ENCODE peak calls at places on chromosomes 1 and 21, in four cellular contexts. U is CD8-positive, alpha-beta T cell; F is MM.1S; Y is foreskin keratinocyte. Q is an unnamed sample.

GRCh38 chr1:233357595-233358446 is 30.3 kb downstream of the MAP3K21 start:
- DNase-seq in U (no peak), F (peak; percentile 38), Y (no peak), Q (no peak)

GRCh38 chr1:157968951-157969350 is 24.5 kb upstream of the KIRREL1 start:
- DNase-seq in U (no peak), F (no peak), Y (peak; percentile 96), Q (peak; percentile 59)

GRCh38 chr1:97348599-97349265 is 572.1 kb downstream of the DPYD start:
- DNase-seq in U (no peak), F (no peak), Y (no peak), Q (no peak)

GRCh38 chr1:212070720-212071302 is 35.3 kb downstream of the DTL start:
- DNase-seq in U (no peak), F (peak; percentile 48), Y (peak; percentile 30), Q (no peak)

GRCh38 chr1:152884966-152885624 is 7.0 kb downstream of the SMCP start:
- DNase-seq in U (no peak), F (no peak), Y (peak; percentile 69), Q (peak; percentile 19)

GRCh38 chr1:5585256-5585655 is 407.0 kb downstream of the NPHP4 start:
- DNase-seq in U (no peak), F (no peak), Y (no peak), Q (no peak)

GRCh38 chr1:56133517-56134472 is 445.6 kb downstream of the PLPP3 start:
- DNase-seq in U (no peak), F (no peak), Y (no peak), Q (no peak)

GRCh38 chr1:181094813-181095212 is 6.3 kb downstream of the IER5 start:
- DNase-seq in U (no peak), F (no peak), Y (no peak), Q (peak; percentile 75)

GRCh38 chr1:2561898-2562895 is 6.0 kb downstream of the TNFRSF14 start:
- DNase-seq in U (peak; percentile 22), F (no peak), Y (no peak), Q (no peak)

GRCh38 chr1:19885821-19886220 is 3.6 kb downstream of the OTUD3 start:
- DNase-seq in U (no peak), F (no peak), Y (peak; percentile 24), Q (no peak)

GRCh38 chr1:194466706-194467105 is 1280.3 kb upstream of the B3GALT2 start:
- DNase-seq in U (no peak), F (no peak), Y (no peak), Q (no peak)

GRCh38 chr1:17010601-17011438 is 908 bp downstream of the ATP13A2 start:
- DNase-seq in U (no peak), F (no peak), Y (peak; percentile 16), Q (no peak)

GRCh38 chr21:14308234-14308633 is 74.7 kb downstream of the HSPA13 start:
- DNase-seq in U (no peak), F (no peak), Y (no peak), Q (no peak)

GRCh38 chr1:13661539-13661938 is 38.4 kb upstream of the PRDM2 start:
- DNase-seq in U (no peak), F (no peak), Y (peak; percentile 68), Q (peak; percentile 9)

GRCh38 chr1:76053021-76053420 is 21.5 kb upstream of the ST6GALNAC3 start:
- DNase-seq in U (no peak), F (no peak), Y (no peak), Q (no peak)

GRCh38 chr1:168613038-168613451 is 36.6 kb downstream of the XCL1 start:
- DNase-seq in U (no peak), F (no peak), Y (no peak), Q (no peak)

GRCh38 chr1:89610457-89610991 is 22.4 kb upstream of the LRRC8C start:
- DNase-seq in U (peak; percentile 73), F (no peak), Y (no peak), Q (no peak)

GRCh38 chr21:36792505-36792967 is 93.6 kb downstream of the SIM2 start:
- DNase-seq in U (no peak), F (no peak), Y (peak; percentile 92), Q (no peak)

GRCh38 chr1:224427346-224427745 is 7.3 kb downstream of the WDR26 start:
- DNase-seq in U (no peak), F (no peak), Y (peak; percentile 23), Q (peak; percentile 56)

GRCh38 chr1:51671527-51672325 is 54.8 kb downstream of the OSBPL9 start:
- DNase-seq in U (no peak), F (no peak), Y (no peak), Q (no peak)

GRCh38 chr1:25905680-25906643 is at the start of gene STMN1:
- DNase-seq in U (peak; percentile 88), F (peak; percentile 95), Y (peak; percentile 79), Q (no peak)

GRCh38 chr21:29943885-29944284 is 4.1 kb upstream of the GRIK1 start:
- DNase-seq in U (no peak), F (no peak), Y (peak; percentile 8), Q (no peak)

GRCh38 chr1:208714356-208714755 is 470.2 kb upstream of the PLXNA2 start:
- DNase-seq in U (no peak), F (no peak), Y (no peak), Q (no peak)

GRCh38 chr1:84782311-84782771 is 92.1 kb upstream of the SSX2IP start:
- DNase-seq in U (peak; percentile 76), F (peak; percentile 28), Y (no peak), Q (no peak)

GRCh38 chr1:236642763-236643162 is 38.4 kb upstream of the HEATR1 start:
- DNase-seq in U (no peak), F (no peak), Y (no peak), Q (no peak)

GRCh38 chr1:169106921-169107672 is 607 bp downstream of the ATP1B1 start:
- DNase-seq in U (no peak), F (peak; percentile 25), Y (peak; percentile 68), Q (no peak)

GRCh38 chr1:40162791-40163441 is 1.7 kb downstream of the RLF start:
- DNase-seq in U (no peak), F (no peak), Y (peak; percentile 31), Q (no peak)

GRCh38 chr21:14900611-14901010 is 164.2 kb downstream of the NRIP1 start:
- DNase-seq in U (no peak), F (no peak), Y (peak; percentile 33), Q (no peak)

GRCh38 chr1:202662081-202662480 is 48.2 kb downstream of the SYT2 start:
- DNase-seq in U (no peak), F (no peak), Y (no peak), Q (no peak)

GRCh38 chr1:95685091-95685490 is 451.1 kb downstream of the RWDD3 start:
- DNase-seq in U (no peak), F (no peak), Y (no peak), Q (no peak)

GRCh38 chr21:28018741-28019669 is 973.7 kb downstream of the LTN1 start:
- DNase-seq in U (peak; percentile 12), F (peak; percentile 85), Y (no peak), Q (no peak)

GRCh38 chr1:65343286-65343685 is 33.9 kb downstream of the DNAJC6 start:
- DNase-seq in U (no peak), F (no peak), Y (peak; percentile 91), Q (no peak)

GRCh38 chr1:23553896-23554480 is 5.3 kb downstream of the ID3 start:
- DNase-seq in U (no peak), F (no peak), Y (no peak), Q (no peak)

GRCh38 chr1:192810253-192810880 is 1.5 kb downstream of the RGS2 start:
- DNase-seq in U (no peak), F (peak; percentile 80), Y (no peak), Q (no peak)

GRCh38 chr1:184531296-184531695 is 144.5 kb downstream of the C1orf21 start:
- DNase-seq in U (no peak), F (no peak), Y (no peak), Q (peak; percentile 54)

GRCh38 chr1:19400875-19401854 is 84.2 kb downstream of the CAPZB start:
- DNase-seq in U (no peak), F (no peak), Y (no peak), Q (no peak)

GRCh38 chr1:234606731-234607090 is 3.3 kb downstream of the IRF2BP2 start:
- DNase-seq in U (no peak), F (peak; percentile 22), Y (no peak), Q (no peak)

DNA sequence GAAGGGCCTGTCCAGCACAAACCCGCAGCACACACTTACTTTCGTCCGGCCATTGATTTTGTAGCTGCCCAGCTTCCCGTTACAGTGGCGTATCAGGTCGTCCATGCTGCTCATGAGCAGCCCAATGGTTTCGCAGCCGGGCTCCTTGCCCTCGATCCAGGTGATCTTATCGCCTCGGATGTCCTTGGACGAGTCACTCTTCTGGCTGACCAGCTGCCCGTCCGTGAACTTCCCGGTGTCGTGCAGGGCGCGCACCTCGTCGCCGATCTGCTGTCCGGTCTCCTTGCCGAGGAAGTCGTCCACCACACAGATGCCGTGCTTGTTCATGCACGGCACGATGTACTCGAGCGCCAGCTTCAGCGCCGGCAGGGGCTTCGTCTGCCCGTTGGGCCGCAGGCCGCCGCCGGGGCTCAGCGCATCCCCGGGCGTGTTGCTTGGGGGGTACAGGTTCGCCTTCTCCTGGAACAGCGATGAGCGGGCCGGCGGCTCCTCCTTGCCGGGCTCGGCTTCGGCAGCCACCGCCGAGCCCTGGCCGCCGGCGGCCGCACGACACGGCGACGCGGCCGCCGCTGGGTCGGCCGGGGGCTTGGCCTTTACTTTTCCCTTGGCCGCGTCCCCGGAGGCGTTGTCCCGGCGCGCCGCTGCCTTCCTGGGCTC is 1.0 kb downstream of the EGLN1 start:
- DNase-seq in U (peak; percentile 34), F (peak; percentile 54), Y (peak; percentile 57), Q (no peak)
- TF ChIP-seq CTCF in U (no peak), F (no peak), Y (no peak), Q (no peak)

GRCh38 chr1:162373541-162374375 is 2.9 kb downstream of the SPATA46 start:
- DNase-seq in U (no peak), F (no peak), Y (no peak), Q (peak; percentile 49)
- H3K27me3 ChIP-seq in U (no peaks in the 10 kb centered on the region), F (no peaks in the 10 kb centered on the region), Y (no peaks in the 10 kb centered on the region), Q (no peaks in the 10 kb centered on the region)

GRCh38 chr1:71330991-71331390 is 250.2 kb upstream of the ZRANB2 start:
- DNase-seq in U (no peak), F (no peak), Y (no peak), Q (no peak)
- TF ChIP-seq CTCF in U (no peak), F (no peak), Y (no peak), Q (no peak)

GRCh38 chr1:199688774-199689173 is 338.7 kb upstream of the NR5A2 start:
- DNase-seq in U (no peak), F (no peak), Y (no peak), Q (no peak)
- H3K27me3 ChIP-seq in U (no peaks in the 10 kb centered on the region), F (no peaks in the 10 kb centered on the region), Y (no peaks in the 10 kb centered on the region), Q (no peaks in the 10 kb centered on the region)